ENCODE peak calls at places on chromosomes 5 and 9, in six cellular contexts. R is endothelial cell of umbilical vein, U is adrenal gland, B is sigmoid colon, K is uterus, D is spleen. Z is an unnamed sample. For H3K4me1, the result is how much of the 10 kb centered on the place peaks cover.

GRCh38 chr9:5416962-5417361 is 20.8 kb downstream of the PLGRKT start:
- DNase-seq in R (no peak), U (no peak), B (no peak), K (no peak), D (no peak), Z (no peak)

GRCh38 chr9:117044241-117044640 is 357.1 kb downstream of the TRIM32 start:
- DNase-seq in R (no peak), U (no peak), B (no peak), K (no peak), D (no peak), Z (no peak)

GRCh38 chr9:93648836-93649235 is 72.5 kb downstream of the PHF2 start:
- DNase-seq in R (no peak), U (no peak), B (peak), K (peak), D (peak), Z (no peak)

GRCh38 chr5:31231171-31231570 is 37.7 kb downstream of the CDH6 start:
- DNase-seq in R (no peak), U (no peak), B (no peak), K (no peak), D (no peak), Z (no peak)

GRCh38 chr9:70435948-70436347 is 21.5 kb upstream of the KLF9 start:
- DNase-seq in R (peak), U (peak), B (no peak), K (no peak), D (no peak), Z (no peak)

GRCh38 chr5:100827481-100827889 is 75.6 kb downstream of the ST8SIA4 start:
- DNase-seq in R (peak), U (no peak), B (no peak), K (no peak), D (no peak), Z (no peak)

GRCh38 chr9:93427655-93428379 is 23.7 kb upstream of the FAM120A start:
- DNase-seq in R (no peak), U (no peak), B (no peak), K (no peak), D (no peak), Z (no peak)

GRCh38 chr5:169647566-169647965 is 10.5 kb downstream of the DOCK2 start:
- DNase-seq in R (no peak), U (no peak), B (no peak), K (no peak), D (no peak), Z (no peak)

GRCh38 chr5:106489004-106489403 is 1181.7 kb downstream of the EFNA5 start:
- DNase-seq in R (peak), U (no peak), B (no peak), K (no peak), D (no peak), Z (no peak)

GRCh38 chr9:16064701-16065230 is 511.9 kb downstream of the CCDC171 start:
- DNase-seq in R (no peak), U (no peak), B (no peak), K (no peak), D (no peak), Z (no peak)

GRCh38 chr9:27124151-27124550 is 15.1 kb downstream of the TEK start:
- DNase-seq in R (no peak), U (no peak), B (no peak), K (no peak), D (no peak), Z (no peak)

GRCh38 chr5:79846198-79846521 is 144.9 kb downstream of the MTX3 start:
- DNase-seq in R (no peak), U (no peak), B (no peak), K (no peak), D (no peak), Z (no peak)

GRCh38 chr5:42949348-42950090 is 90.6 kb downstream of the ANXA2R start:
- DNase-seq in R (peak), U (peak), B (peak), K (peak), D (peak), Z (peak)

GRCh38 chr9:76615149-76615548 is 149.1 kb upstream of the PCA3 start:
- DNase-seq in R (no peak), U (no peak), B (no peak), K (no peak), D (no peak), Z (peak)

GRCh38 chr5:1515921-1516571 is 7.7 kb downstream of the LPCAT1 start:
- DNase-seq in R (no peak), U (no peak), B (peak), K (peak), D (peak), Z (no peak)

GRCh38 chr5:10863763-10864383 is 102.8 kb upstream of the DAP start:
- DNase-seq in R (peak), U (peak), B (no peak), K (no peak), D (no peak), Z (no peak)

GRCh38 chr9:69397384-69398214 is 72.6 kb downstream of the ENTREP1 start:
- DNase-seq in R (no peak), U (peak), B (no peak), K (no peak), D (no peak), Z (peak)

GRCh38 chr5:171700331-171700935 is 85.2 kb upstream of the SMIM23 start:
- DNase-seq in R (no peak), U (no peak), B (no peak), K (no peak), D (no peak), Z (no peak)

GRCh38 chr5:80566711-80567259 is 3.3 kb downstream of the ANKRD34B start:
- DNase-seq in R (no peak), U (no peak), B (no peak), K (no peak), D (no peak), Z (no peak)

GRCh38 chr9:26524225-26524624 is 368.4 kb downstream of the CAAP1 start:
- DNase-seq in R (no peak), U (peak), B (no peak), K (peak), D (no peak), Z (peak)

GRCh38 chr5:168093200-168093930 is 198.1 kb upstream of the WWC1 start:
- DNase-seq in R (no peak), U (no peak), B (no peak), K (no peak), D (no peak), Z (no peak)

GRCh38 chr9:76219555-76220151 is 174.6 kb downstream of the RFK start:
- DNase-seq in R (no peak), U (no peak), B (no peak), K (no peak), D (no peak), Z (no peak)

GRCh38 chr9:29211681-29212589 is 1638.7 kb upstream of the C9orf72 start:
- DNase-seq in R (peak), U (peak), B (peak), K (peak), D (no peak), Z (no peak)

GRCh38 chr9:87068177-87068845 is 121.0 kb upstream of the GAS1 start:
- DNase-seq in R (no peak), U (no peak), B (no peak), K (no peak), D (no peak), Z (no peak)

GRCh38 chr9:115353681-115354080 is 235.7 kb upstream of the TNC start:
- DNase-seq in R (no peak), U (no peak), B (no peak), K (no peak), D (no peak), Z (no peak)

GRCh38 chr5:31033295-31033694 is 160.2 kb upstream of the CDH6 start:
- DNase-seq in R (peak), U (no peak), B (no peak), K (no peak), D (no peak), Z (no peak)

GRCh38 chr9:28158451-28158850 is 585.2 kb upstream of the C9orf72 start:
- DNase-seq in R (no peak), U (no peak), B (no peak), K (no peak), D (no peak), Z (no peak)

GRCh38 chr9:3332802-3333201 is 193.0 kb downstream of the RFX3 start:
- DNase-seq in R (peak), U (no peak), B (no peak), K (no peak), D (no peak), Z (no peak)

DNA sequence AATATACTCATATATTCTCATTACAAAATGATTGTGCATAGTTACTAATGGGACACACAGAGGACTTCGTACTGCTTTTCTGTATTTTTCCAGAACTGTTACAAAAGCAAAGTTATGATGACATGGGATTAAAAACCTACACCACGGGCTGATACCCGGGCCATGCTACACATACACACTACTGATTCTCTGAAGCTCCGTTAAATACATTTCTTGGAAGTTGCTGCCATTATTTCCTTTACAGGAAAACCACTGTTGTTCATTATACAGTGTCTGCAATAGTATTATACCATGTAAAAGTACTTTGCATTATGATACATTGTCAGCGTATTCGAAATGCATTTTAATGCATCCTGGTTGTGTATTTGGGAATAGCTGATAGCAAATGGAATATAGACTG is 32.5 kb downstream of the EBF1 start:
- DNase-seq in R (no peak), U (no peak), B (no peak), K (no peak), D (no peak), Z (no peak)
- H3K4me1 ChIP-seq in R (under half), U (under half), B (under half), K (under half), D (under half), Z (under half)

DNA sequence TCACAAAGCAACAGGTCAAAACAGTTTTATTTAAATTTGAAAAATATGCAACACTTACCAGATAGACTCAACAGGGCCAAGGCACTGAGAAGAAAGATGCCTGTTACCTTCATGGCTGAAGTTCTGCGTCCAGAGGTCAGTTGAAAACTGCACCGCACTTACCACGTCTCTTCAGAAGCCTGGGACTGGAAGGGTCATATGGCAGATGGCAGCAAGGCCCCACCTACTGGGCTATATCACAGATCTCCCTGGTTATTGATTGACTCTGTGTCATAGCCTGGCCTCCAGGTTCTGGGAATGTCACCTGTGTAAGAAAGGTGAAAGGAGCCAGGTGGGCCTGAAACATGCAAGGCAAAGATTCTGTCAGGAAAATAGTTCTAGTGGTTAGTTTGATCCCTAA is at the start of gene SPINK1:
- DNase-seq in R (no peak), U (no peak), B (no peak), K (no peak), D (no peak), Z (no peak)
- TF ChIP-seq POLR2A in R (no peak), U (no peak), B (no peak), K (no peak), D (no peak), Z (no peak)

DNA sequence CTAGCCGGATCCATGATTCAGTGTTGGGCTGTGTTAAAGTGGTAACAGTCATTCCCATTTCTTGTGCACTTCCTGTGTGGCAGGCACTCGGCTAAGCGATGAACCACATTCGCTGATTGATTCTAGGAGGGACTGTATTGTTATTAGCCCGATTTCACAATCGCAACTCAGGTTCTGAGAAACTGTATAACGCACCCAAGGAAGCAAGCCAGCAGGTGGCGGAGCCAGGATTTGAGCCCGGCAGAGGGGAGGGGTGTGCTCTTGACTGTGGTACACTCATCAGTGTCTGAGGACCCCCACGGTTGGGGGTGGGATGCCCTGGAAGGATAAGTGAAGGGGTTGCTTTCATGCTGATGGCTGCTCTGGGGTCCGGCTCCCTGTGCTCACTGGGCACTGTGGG is 34.7 kb downstream of the LRSAM1 start:
- DNase-seq in R (no peak), U (no peak), B (no peak), K (no peak), D (no peak), Z (no peak)
- H3K27ac ChIP-seq in R (no peak), U (no peak), B (no peak), K (no peak), D (no peak), Z (no peak)

DNA sequence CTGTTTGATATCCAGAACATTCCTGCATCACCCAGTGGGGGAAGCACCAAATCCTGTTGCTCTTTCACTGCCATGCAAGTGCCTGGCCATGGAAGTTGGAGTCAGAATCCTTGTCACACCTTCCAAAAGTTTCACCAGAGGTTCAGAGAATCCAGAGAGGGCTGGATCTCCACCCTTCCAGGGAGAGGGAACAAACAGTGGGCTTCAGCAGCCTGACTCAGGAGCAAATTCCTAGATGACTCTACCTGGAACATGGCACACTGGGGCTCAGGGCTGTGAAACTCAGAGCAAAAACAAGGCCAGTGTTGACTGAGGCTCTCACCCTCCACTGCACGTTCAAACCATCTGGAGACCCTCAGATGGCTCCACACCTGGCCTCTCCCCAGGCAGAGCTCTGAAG is 206.0 kb downstream of the AUH start:
- DNase-seq in R (no peak), U (no peak), B (no peak), K (no peak), D (no peak), Z (no peak)
- H3K4me1 ChIP-seq in R (under half), U (under half), B (under half), K (under half), D (under half), Z (under half)

DNA sequence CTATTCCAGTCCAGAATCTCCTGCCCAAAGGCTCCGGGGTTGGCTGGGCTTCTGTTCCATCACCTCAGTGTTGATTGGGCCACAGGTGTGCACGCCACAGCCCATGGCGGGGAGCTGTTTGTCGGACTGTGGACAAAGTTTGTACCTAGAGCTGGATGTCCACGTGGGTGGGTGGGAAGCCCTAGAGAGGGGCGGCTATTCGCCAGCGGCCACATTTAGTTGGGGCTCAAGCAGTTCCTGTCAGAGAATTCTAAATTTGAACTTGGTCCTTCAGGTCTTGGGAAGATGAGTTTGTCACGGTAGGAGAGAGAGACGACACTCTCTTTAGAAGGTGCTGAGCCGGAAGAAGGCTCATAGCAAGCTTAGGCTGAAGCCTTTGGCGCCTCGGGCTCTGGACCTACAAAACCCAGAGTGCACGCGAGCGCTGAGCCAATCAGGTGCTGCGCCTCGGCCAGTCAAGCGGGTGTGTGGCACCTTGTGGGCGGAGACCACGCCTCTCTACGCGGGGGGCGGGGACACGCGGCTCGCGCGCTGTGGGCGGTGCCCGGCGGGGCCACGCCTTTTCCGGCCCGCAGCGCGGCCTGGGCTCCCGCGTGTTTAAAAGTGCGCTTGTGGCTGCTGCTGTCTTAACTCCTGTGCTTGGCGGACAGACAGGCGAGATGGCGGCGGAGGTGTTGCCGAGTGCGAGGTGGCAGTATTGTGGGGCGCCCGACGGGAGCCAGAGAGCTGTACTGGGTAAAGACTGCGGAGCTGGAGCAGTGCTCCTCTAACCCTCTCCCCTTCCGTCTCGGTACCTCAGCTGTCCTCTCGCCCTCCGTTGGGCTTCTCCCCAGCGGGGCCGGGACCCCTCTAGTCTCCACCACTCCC is at the start of gene POLR1E:
- DNase-seq in R (peak), U (peak), B (peak), K (peak), D (peak), Z (peak)
- TF ChIP-seq POLR2A in R (peak), U (peak), B (peak), K (peak), D (no peak), Z (peak)

GRCh38 chr5:151041577-151042268 is 21.3 kb downstream of the GPX3 start:
- DNase-seq in R (no peak), U (no peak), B (no peak), K (no peak), D (peak), Z (no peak)
- H3K27ac ChIP-seq in R (no peak), U (no peak), B (no peak), K (no peak), D (no peak), Z (no peak)

GRCh38 chr5:149152317-149152746 is 11.0 kb downstream of the ABLIM3 start:
- DNase-seq in R (peak), U (no peak), B (no peak), K (no peak), D (no peak), Z (no peak)
- H3K4me1 ChIP-seq in R (under half), U (under half), B (under half), K (under half), D (under half), Z (under half)

GRCh38 chr5:129904102-129904666 is at the start of gene CHSY3:
- DNase-seq in R (peak), U (peak), B (peak), K (peak), D (peak), Z (peak)
- TF ChIP-seq POLR2A in R (peak), U (no peak), B (no peak), K (peak), D (no peak), Z (no peak)

DNA sequence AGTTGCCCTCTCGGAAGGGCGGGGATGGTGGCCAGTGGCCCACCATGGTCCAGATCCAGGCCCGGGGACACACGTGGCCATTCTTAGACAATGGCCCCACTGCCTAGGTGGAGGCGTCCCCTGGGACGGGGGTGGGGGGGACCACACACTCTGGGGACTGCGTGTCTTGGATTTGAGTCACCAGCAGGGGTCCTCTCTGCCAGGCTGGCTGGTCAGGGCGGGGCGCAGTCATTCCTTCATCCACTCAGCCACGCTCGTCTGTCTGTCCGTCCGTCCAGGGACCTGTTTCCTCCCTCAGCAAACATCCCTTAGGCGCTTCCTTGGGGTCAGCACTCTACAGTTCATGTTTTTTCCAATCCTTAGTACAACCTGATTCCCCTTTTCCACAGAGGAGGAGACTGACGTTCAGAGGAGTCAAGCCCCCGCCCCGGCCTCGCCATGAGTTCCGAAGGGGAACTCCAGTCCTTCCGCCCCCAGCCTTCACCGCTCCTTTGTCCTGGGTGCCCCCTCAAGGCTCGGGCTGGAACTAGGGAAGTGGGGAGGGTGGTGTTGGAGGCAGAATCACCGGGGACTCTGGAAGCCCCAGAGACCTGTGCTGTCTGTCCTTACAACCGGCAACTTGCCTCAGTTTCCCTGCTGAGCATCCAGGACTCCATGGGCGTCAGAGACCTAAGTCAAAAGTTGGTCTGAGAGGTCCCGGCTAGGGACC is 276.6 kb upstream of the MVB12B start:
- DNase-seq in R (no peak), U (no peak), B (no peak), K (no peak), D (peak), Z (no peak)
- H3K27ac ChIP-seq in R (no peak), U (no peak), B (no peak), K (no peak), D (no peak), Z (no peak)

GRCh38 chr9:129403743-129404620 is 216.9 kb downstream of the C9orf50 start:
- DNase-seq in R (no peak), U (no peak), B (no peak), K (no peak), D (peak), Z (no peak)

GRCh38 chr9:129404621-129405020 is 216.3 kb downstream of the C9orf50 start:
- DNase-seq in R (no peak), U (no peak), B (no peak), K (no peak), D (peak), Z (no peak)

GRCh38 chr9:129402341-129402739 is 218.6 kb downstream of the C9orf50 start:
- DNase-seq in R (peak), U (no peak), B (no peak), K (no peak), D (peak), Z (no peak)

GRCh38 chr9:129401623-129402340 is 219.1 kb downstream of the C9orf50 start:
- DNase-seq in R (no peak), U (peak), B (no peak), K (peak), D (peak), Z (no peak)

GRCh38 chr9:129402931-129403742 is 217.8 kb downstream of the C9orf50 start:
- DNase-seq in R (no peak), U (no peak), B (no peak), K (no peak), D (peak), Z (no peak)
- H3K4me1 ChIP-seq in R (under half), U (under half), B (under half), K (under half), D (under half), Z (under half)

Z was measured in prostate gland.